ENCODE peak calls at places on chromosomes 1 and 21, in six cellular contexts. P, M, Y, S, R and L are unnamed samples.
A peak's percentile ranks its signal among the peaks of the same experiment; 100 is the strongest.

GRCh38 chr21:39891111-39891510 is 23.9 kb downstream of the PCP4 start:
- DNase-seq in R (no peak), M (no peak), Y (no peak), S (no peak), P (no peak), L (no peak)

GRCh38 chr1:196114193-196114592 is 494.0 kb downstream of the KCNT2 start:
- DNase-seq in M (peak; percentile 57), S (no peak), Y (no peak), R (no peak), P (no peak), L (no peak)

GRCh38 chr1:214445846-214446614 is 105.4 kb downstream of the PTPN14 start:
- DNase-seq in P (no peak), S (no peak), M (peak; percentile 96), Y (peak; percentile 83), R (no peak), L (no peak)

GRCh38 chr1:231381729-231382128 is 40.4 kb downstream of the EGLN1 start:
- DNase-seq in M (no peak), S (no peak), Y (no peak), R (no peak), P (no peak), L (no peak)

GRCh38 chr1:34407140-34407539 is 230.4 kb downstream of the C1orf94 start:
- DNase-seq in Y (no peak), R (no peak), P (no peak), S (no peak), M (no peak), L (no peak)

GRCh38 chr1:145935708-145936107 is 8.4 kb upstream of the RBM8A start:
- DNase-seq in P (no peak), M (no peak), R (no peak), Y (no peak), S (no peak), L (no peak)

GRCh38 chr1:206905295-206906164 is 8.3 kb downstream of the IL24 start:
- DNase-seq in R (no peak), Y (peak; percentile 31), P (no peak), M (peak; percentile 94), S (no peak), L (no peak)

GRCh38 chr1:110430901-110431300 is 20.0 kb upstream of the PROK1 start:
- DNase-seq in S (no peak), P (no peak), M (no peak), R (no peak), Y (no peak), L (no peak)

GRCh38 chr1:45014403-45015028 is 2.5 kb downstream of the UROD start:
- DNase-seq in S (no peak), P (peak; percentile 80), M (peak; percentile 88), Y (peak; percentile 75), R (peak; percentile 68), L (peak; percentile 82)
- TF ChIP-seq POLR2A in S (no peak), P (no peak), M (no peak), Y (no peak), R (no peak), L (no peak)

GRCh38 chr1:224502459-224503160 is 68.0 kb upstream of the WDR26 start:
- DNase-seq in P (peak; percentile 16), M (no peak), S (no peak), Y (no peak), R (peak; percentile 59), L (peak; percentile 45)
- H3K4me3 ChIP-seq in P (no peak overlapping the region), M (no peak overlapping the region), S (no peak overlapping the region), Y (no peak overlapping the region), R (no peak overlapping the region), L (no peak overlapping the region)

GRCh38 chr1:197559244-197559643 is 216.0 kb downstream of the DENND1B start:
- DNase-seq in M (peak; percentile 5), R (no peak), S (no peak), P (no peak), Y (no peak), L (no peak)
- H3K9me3 ChIP-seq in M (no peaks in the 10 kb centered on the region), R (no peaks in the 10 kb centered on the region), S (no peaks in the 10 kb centered on the region), P (no peaks in the 10 kb centered on the region), Y (no peaks in the 10 kb centered on the region), L (no peaks in the 10 kb centered on the region)

GRCh38 chr1:117059678-117060440 is at the start of gene TTF2:
- DNase-seq in R (peak; percentile 98), S (peak; percentile 98), P (peak; percentile 86), Y (peak; percentile 99), M (peak; percentile 98), L (peak; percentile 95)
- TF ChIP-seq POLR2A in R (peak; percentile 96), S (peak; percentile 80), P (no peak), Y (peak; percentile 62), M (peak; percentile 71), L (peak; percentile 20)

GRCh38 chr21:45037986-45038385 is 36.4 kb upstream of the ADARB1 start:
- DNase-seq in P (no peak), M (no peak), S (no peak), Y (no peak), R (no peak), L (no peak)

GRCh38 chr21:45040739-45041138 is 33.6 kb upstream of the ADARB1 start:
- DNase-seq in S (no peak), M (no peak), P (no peak), Y (no peak), R (no peak), L (no peak)

GRCh38 chr21:45041351-45041805 is 33.0 kb upstream of the ADARB1 start:
- DNase-seq in R (no peak), M (peak; percentile 78), S (no peak), P (peak; percentile 78), Y (no peak), L (peak; percentile 37)

GRCh38 chr21:45040114-45040715 is 34.2 kb upstream of the ADARB1 start:
- DNase-seq in R (no peak), M (no peak), Y (no peak), S (no peak), P (no peak), L (no peak)

DNA sequence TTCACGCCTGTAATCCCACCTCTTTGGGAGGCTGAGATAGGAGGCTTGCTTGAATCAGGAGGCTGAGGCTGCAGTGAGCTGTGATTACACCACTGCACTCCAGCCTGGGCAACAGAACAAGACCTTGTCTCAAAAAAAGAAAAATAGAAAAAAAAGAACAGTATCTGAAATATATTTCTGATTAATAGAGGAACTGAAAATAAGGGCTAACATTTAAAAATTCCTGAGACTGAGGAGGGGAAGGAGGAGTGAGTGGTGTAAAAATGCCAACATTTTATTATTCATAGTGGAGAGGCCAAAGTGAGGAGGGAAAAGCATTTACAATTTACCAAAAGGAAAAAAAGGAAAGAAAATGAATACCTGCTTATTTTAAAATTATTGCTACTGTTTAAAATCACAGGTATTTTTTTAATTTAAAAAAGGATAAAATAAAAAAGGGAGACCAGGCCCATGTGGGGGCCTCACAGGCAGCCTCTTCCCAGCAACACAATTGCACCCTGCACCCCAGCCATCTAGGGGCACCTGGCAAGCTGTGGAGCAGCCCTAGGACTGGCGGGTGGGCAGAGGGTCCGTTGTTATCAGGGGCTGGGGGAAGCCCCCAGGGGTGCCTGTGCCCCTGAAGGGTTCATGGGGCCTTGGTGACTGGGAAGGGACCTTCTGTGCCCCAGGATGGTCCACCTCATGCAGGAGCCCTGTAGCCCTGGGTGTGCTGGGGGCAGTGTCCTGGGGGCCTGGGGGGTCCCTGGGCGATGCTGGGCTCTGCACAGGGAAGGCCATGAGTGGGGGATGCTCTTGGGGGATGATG is 34.9 kb upstream of the ADARB1 start:
- DNase-seq in P (no peak), R (no peak), Y (no peak), M (no peak), S (no peak), L (no peak)
- H3K4me3 ChIP-seq in P (no peak overlapping the region), R (no peak overlapping the region), Y (no peak overlapping the region), M (no peak overlapping the region), S (no peak overlapping the region), L (no peak overlapping the region)

DNA sequence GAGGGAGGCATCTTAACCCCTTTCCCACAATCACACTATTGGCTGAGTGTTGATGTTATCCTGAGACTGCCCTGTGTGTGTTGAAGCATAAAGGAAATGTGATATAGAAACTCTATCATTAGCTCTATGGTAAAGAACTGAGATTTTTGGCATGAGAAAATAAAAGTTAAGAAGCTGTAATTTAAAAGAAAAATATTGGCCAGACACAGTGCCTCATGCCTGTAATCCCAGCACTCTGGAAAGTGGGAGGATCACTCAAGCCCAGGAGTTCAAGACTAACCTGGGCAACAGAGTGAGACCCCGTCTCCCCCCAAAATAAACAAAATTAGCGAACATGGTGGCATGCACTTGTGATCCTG is 14.2 kb upstream of the RIPK4 start:
- DNase-seq in S (no peak), Y (no peak), P (no peak), M (no peak), R (no peak), L (no peak)
- H3K9me3 ChIP-seq in S (no peaks in the 10 kb centered on the region), Y (no peaks in the 10 kb centered on the region), P (no peaks in the 10 kb centered on the region), M (peaks cover 2% of the 10 kb centered on the region), R (no peaks in the 10 kb centered on the region), L (no peaks in the 10 kb centered on the region)

GRCh38 chr1:160207118-160207650 is 2.0 kb downstream of the PEA15 start:
- DNase-seq in R (no peak), M (no peak), P (no peak), Y (no peak), S (no peak), L (no peak)

GRCh38 chr1:160206421-160207117 is 1.4 kb downstream of the PEA15 start:
- DNase-seq in S (no peak), R (no peak), M (peak; percentile 90), Y (no peak), P (no peak), L (no peak)

GRCh38 chr1:160205974-160206369 is 788 bp downstream of the PEA15 start:
- DNase-seq in R (peak; percentile 54), M (peak; percentile 64), S (no peak), P (peak; percentile 32), Y (peak; percentile 10), L (peak; percentile 43)

GRCh38 chr1:160204526-160205241 is 500 bp upstream of the PEA15 start:
- DNase-seq in P (no peak), R (no peak), M (no peak), Y (no peak), S (no peak), L (no peak)

DNA sequence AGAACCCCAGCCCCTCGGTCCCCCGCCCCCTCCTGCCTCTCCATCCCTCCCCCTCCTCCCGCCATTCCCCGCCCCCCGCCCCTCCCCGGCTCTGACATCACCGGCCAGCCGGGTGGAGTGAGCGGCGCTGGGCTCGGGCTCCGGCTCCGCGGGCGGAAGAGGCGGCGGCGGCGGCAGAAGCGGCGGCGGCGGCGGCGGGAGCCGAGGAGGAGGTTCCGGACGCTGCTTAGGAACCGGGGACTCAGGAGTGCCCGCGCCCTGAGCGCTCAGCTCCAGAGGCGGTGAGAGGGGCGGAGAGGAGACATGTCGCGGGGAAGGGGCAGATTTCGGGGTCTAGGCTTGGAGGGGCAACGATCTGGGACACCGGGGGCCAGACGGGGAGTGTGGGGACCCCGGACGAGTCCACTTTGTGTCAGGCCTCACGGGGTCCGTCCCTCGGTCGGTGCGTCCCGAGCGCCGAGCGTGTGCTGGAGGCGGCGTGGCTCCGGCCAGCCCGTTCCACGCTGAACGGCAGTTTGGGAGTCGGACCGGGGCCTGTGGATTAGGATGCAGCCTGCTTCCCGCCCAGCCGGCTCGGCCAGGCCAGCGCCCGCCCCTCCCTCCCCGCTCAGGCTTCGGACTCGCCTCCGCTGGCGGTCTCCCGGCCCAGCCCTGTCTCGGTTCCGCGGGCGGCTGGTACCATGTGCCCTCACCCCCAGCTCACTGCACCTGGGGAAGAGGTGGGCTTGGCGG is at the start of gene PEA15:
- DNase-seq in S (no peak), R (peak; percentile 95), P (peak; percentile 79), Y (peak; percentile 12), M (peak; percentile 35), L (peak; percentile 74)
- TF ChIP-seq POLR2A in S (peak; percentile 48), R (peak; percentile 79), P (peak; percentile 80), Y (peak; percentile 24), M (peak; percentile 73), L (no peak)